ENCODE peak calls at places on chromosomes 11 and 22, in four cellular contexts. W, K, S and P are unnamed samples.
A peak's percentile ranks its signal among the peaks of the same experiment; 100 is the strongest.

GRCh38 chr11:76216536-76217326 is 10.4 kb upstream of the WNT11 start:
- DNase-seq in W (no peak), K (no peak), S (peak; percentile 10), P (no peak)

GRCh38 chr11:61477734-61478148 is 30.8 kb upstream of the LRRC10B start:
- DNase-seq in W (peak; percentile 41), K (no peak), S (peak; percentile 60), P (peak; percentile 76)

GRCh38 chr22:31951201-31952093 is 7.1 kb downstream of the YWHAH start:
- DNase-seq in W (no peak), K (no peak), S (no peak), P (no peak)

GRCh38 chr11:119115484-119116234 is 5.7 kb upstream of the HINFP start:
- DNase-seq in W (peak; percentile 58), K (no peak), S (peak; percentile 56), P (no peak)

GRCh38 chr11:75273989-75274391 is 33.4 kb downstream of the TPBGL start:
- DNase-seq in W (no peak), K (no peak), S (no peak), P (no peak)

GRCh38 chr11:134579709-134580634 is 167.9 kb upstream of the B3GAT1 start:
- DNase-seq in W (no peak), K (no peak), S (no peak), P (no peak)

GRCh38 chr11:59769086-59769485 is 13.9 kb downstream of the STX3 start:
- DNase-seq in W (no peak), K (no peak), S (no peak), P (no peak)

GRCh38 chr22:43567691-43568308 is 156.0 kb downstream of the MPPED1 start:
- DNase-seq in W (no peak), K (no peak), S (no peak), P (no peak)

GRCh38 chr11:68582416-68583046 is 101.8 kb upstream of the GAL start:
- DNase-seq in W (peak; percentile 35), K (no peak), S (peak; percentile 17), P (no peak)

GRCh38 chr11:72144807-72145565 is 9.5 kb downstream of the FOLR3 start:
- DNase-seq in W (no peak), K (no peak), S (no peak), P (no peak)

GRCh38 chr22:42792909-42793847 is 63.9 kb downstream of the ARFGAP3 start:
- DNase-seq in W (no peak), K (no peak), S (peak; percentile 64), P (no peak)

GRCh38 chr11:57249384-57250319 is 12.6 kb upstream of the APLNR start:
- DNase-seq in W (peak; percentile 62), K (peak; percentile 48), S (peak; percentile 62), P (peak; percentile 71)

GRCh38 chr22:47054231-47055072 is 292.0 kb downstream of the TBC1D22A start:
- DNase-seq in W (no peak), K (no peak), S (no peak), P (no peak)

GRCh38 chr11:2529636-2530035 is 84.8 kb downstream of the KCNQ1 start:
- DNase-seq in W (no peak), K (peak; percentile 17), S (peak; percentile 12), P (no peak)

GRCh38 chr11:116224154-116224888 is 548.5 kb downstream of the BUD13 start:
- DNase-seq in W (peak; percentile 36), K (no peak), S (no peak), P (peak; percentile 63)

GRCh38 chr11:118581057-118581456 is 8.8 kb downstream of the ARCN1 start:
- DNase-seq in W (no peak), K (no peak), S (no peak), P (no peak)

GRCh38 chr11:1694064-1694845 is 2.7 kb upstream of the KRTAP5-6 start:
- DNase-seq in W (peak; percentile 88), K (peak; percentile 76), S (peak; percentile 90), P (peak; percentile 89)

GRCh38 chr22:27668828-27669797 is 132.4 kb downstream of the MN1 start:
- DNase-seq in W (peak; percentile 90), K (no peak), S (peak; percentile 87), P (no peak)
- TF ChIP-seq CTCF in W (no peak), K (no peak), S (no peak), P (no peak)

GRCh38 chr22:40479126-40479800 is 108.9 kb downstream of the SGSM3 start:
- DNase-seq in W (no peak), K (no peak), S (no peak), P (no peak)
- TF ChIP-seq CTCF in W (no peak), K (no peak), S (no peak), P (no peak)

GRCh38 chr11:26134053-26134452 is 197.9 kb upstream of the ANO3 start:
- DNase-seq in W (no peak), K (no peak), S (no peak), P (no peak)

GRCh38 chr11:26137651-26138050 is 194.3 kb upstream of the ANO3 start:
- DNase-seq in W (no peak), K (no peak), S (no peak), P (no peak)

GRCh38 chr11:26134481-26135355 is 197.2 kb upstream of the ANO3 start:
- DNase-seq in W (no peak), K (no peak), S (no peak), P (peak; percentile 1)
- TF ChIP-seq CTCF in W (peak; percentile 41), K (no peak), S (peak; percentile 59), P (peak; percentile 64)

GRCh38 chr11:105458071-105458470 is 151.8 kb upstream of the GRIA4 start:
- DNase-seq in W (no peak), K (no peak), S (no peak), P (no peak)

GRCh38 chr11:105456950-105457349 is 152.9 kb upstream of the GRIA4 start:
- DNase-seq in W (no peak), K (no peak), S (no peak), P (no peak)
- TF ChIP-seq CTCF in W (no peak), K (no peak), S (no peak), P (no peak)

GRCh38 chr11:123235687-123236261 is 40.7 kb upstream of the CLMP start:
- DNase-seq in W (no peak), K (no peak), S (no peak), P (no peak)
- TF ChIP-seq CTCF in W (peak; percentile 22), K (no peak), S (no peak), P (no peak)

GRCh38 chr11:33344611-33345010 is 87.4 kb downstream of the HIPK3 start:
- DNase-seq in W (no peak), K (no peak), S (no peak), P (no peak)
- TF ChIP-seq CTCF in W (peak; percentile 25), K (no peak), S (peak; percentile 41), P (no peak)